ENCODE peak calls at places on chromosomes 11 and 22, in ten cellular contexts. R, G, O, U, N, V, M, T, B and W are unnamed samples.

GRCh38 chr22:23149743-23150238 is 4.5 kb downstream of the RAB36 start:
- DNase-seq in R (no peak), G (no peak), O (no peak), U (no peak), N (no peak), V (no peak), M (no peak), T (no peak), B (no peak), W (peak)

GRCh38 chr22:18023509-18024275 is 669 bp downstream of the MICAL3 start:
- DNase-seq in R (no peak), G (no peak), O (peak), U (peak), N (no peak), V (peak), M (no peak), T (peak), B (peak), W (peak)

GRCh38 chr22:22595001-22595835 is 36.2 kb upstream of the PRAME start:
- DNase-seq in R (no peak), G (no peak), O (no peak), U (no peak), N (no peak), V (no peak), M (no peak), T (no peak), B (no peak), W (no peak)

GRCh38 chr11:112226062-112226921 is at the start of gene PTS:
- DNase-seq in R (peak), G (peak), O (peak), U (peak), N (peak), V (peak), M (peak), T (no peak), B (peak), W (peak)

GRCh38 chr11:73389134-73389525 is 12.9 kb downstream of the RELT start:
- DNase-seq in R (no peak), G (no peak), O (no peak), U (no peak), N (no peak), V (no peak), M (no peak), T (no peak), B (no peak), W (no peak)

GRCh38 chr11:76823481-76824028 is 37.2 kb upstream of the ACER3 start:
- DNase-seq in R (no peak), G (no peak), O (peak), U (peak), N (peak), V (no peak), M (no peak), T (no peak), B (no peak), W (no peak)

GRCh38 chr11:2296913-2297622 is 4.7 kb downstream of the C11orf21 start:
- DNase-seq in R (no peak), G (no peak), O (no peak), U (no peak), N (no peak), V (peak), M (no peak), T (no peak), B (no peak), W (no peak)

GRCh38 chr11:16136792-16137395 is 219.5 kb downstream of the SOX6 start:
- DNase-seq in R (no peak), G (no peak), O (no peak), U (peak), N (no peak), V (no peak), M (no peak), T (no peak), B (no peak), W (no peak)

GRCh38 chr11:1503708-1504104 is 17.1 kb upstream of the MOB2 start:
- DNase-seq in R (no peak), G (no peak), O (no peak), U (no peak), N (no peak), V (no peak), M (no peak), T (no peak), B (peak), W (no peak)

GRCh38 chr11:69158301-69159152 is 2.8 kb downstream of the SMIM38 start:
- DNase-seq in R (no peak), G (no peak), O (no peak), U (no peak), N (no peak), V (no peak), M (no peak), T (no peak), B (no peak), W (no peak)

GRCh38 chr11:30459821-30460220 is 126.3 kb downstream of the MPPED2 start:
- DNase-seq in R (no peak), G (no peak), O (no peak), U (no peak), N (no peak), V (no peak), M (no peak), T (no peak), B (no peak), W (no peak)

GRCh38 chr22:20530368-20531153 is 23.2 kb downstream of the MED15 start:
- DNase-seq in R (no peak), G (no peak), O (peak), U (peak), N (no peak), V (no peak), M (no peak), T (no peak), B (no peak), W (no peak)

GRCh38 chr11:19025799-19026406 is 34.6 kb downstream of the MRGPRX2 start:
- DNase-seq in R (no peak), G (no peak), O (no peak), U (peak), N (no peak), V (no peak), M (no peak), T (no peak), B (no peak), W (no peak)

GRCh38 chr22:39671936-39672335 is 101.4 kb downstream of the CACNA1I start:
- DNase-seq in R (no peak), G (no peak), O (no peak), U (no peak), N (no peak), V (no peak), M (no peak), T (no peak), B (no peak), W (no peak)

GRCh38 chr11:3939211-3939610 is 83.7 kb downstream of the STIM1 start:
- DNase-seq in R (no peak), G (peak), O (no peak), U (peak), N (no peak), V (no peak), M (no peak), T (peak), B (no peak), W (no peak)

GRCh38 chr11:17602105-17603001 is 55.3 kb downstream of the OTOG start:
- DNase-seq in R (no peak), G (no peak), O (no peak), U (no peak), N (no peak), V (no peak), M (no peak), T (no peak), B (no peak), W (no peak)

GRCh38 chr11:117839234-117839882 is 14.8 kb upstream of the FXYD2 start:
- DNase-seq in R (no peak), G (no peak), O (no peak), U (no peak), N (no peak), V (no peak), M (no peak), T (no peak), B (no peak), W (no peak)

GRCh38 chr22:33871935-33872334 is 48.3 kb downstream of the LARGE1 start:
- DNase-seq in R (no peak), G (no peak), O (no peak), U (peak), N (no peak), V (no peak), M (no peak), T (no peak), B (no peak), W (no peak)

GRCh38 chr11:10540546-10540914 is 457 bp downstream of the RNF141 start:
- DNase-seq in R (no peak), G (peak), O (peak), U (peak), N (no peak), V (no peak), M (no peak), T (no peak), B (no peak), W (no peak)

GRCh38 chr11:100887659-100888058 is 200.6 kb downstream of the ARHGAP42 start:
- DNase-seq in R (no peak), G (no peak), O (no peak), U (no peak), N (no peak), V (no peak), M (no peak), T (no peak), B (no peak), W (no peak)

GRCh38 chr22:24445481-24446290 is 18.3 kb downstream of the ADORA2A start:
- DNase-seq in R (no peak), G (no peak), O (no peak), U (no peak), N (no peak), V (no peak), M (no peak), T (no peak), B (no peak), W (no peak)